ENCODE peak calls at places on chromosome 4, in seven cellular contexts. V is T follicular helper cell, X is adipocyte, D is EL, N is dermis microvascular lymphatic vessel endothelial cell, R is NCI-H2029, M is mammary epithelial cell. E is an unnamed sample.

GRCh38 chr4:151691639-151692442 is 69.0 kb downstream of the GATB start:
- DNase-seq in R (no peak), M (no peak), D (no peak), X (no peak), N (no peak), V (no peak), E (no peak)

GRCh38 chr4:128354205-128354821 is 66.7 kb upstream of the PGRMC2 start:
- DNase-seq in M (peak), D (peak), X (peak), R (peak), V (no peak), N (peak), E (no peak)

GRCh38 chr4:4852591-4853362 is 6.7 kb upstream of the MSX1 start:
- DNase-seq in D (peak), M (peak), V (no peak), X (peak), N (no peak), R (no peak), E (no peak)

GRCh38 chr4:159425749-159426376 is 323.0 kb downstream of the RAPGEF2 start:
- DNase-seq in N (no peak), X (no peak), D (no peak), R (no peak), M (no peak), V (no peak), E (no peak)

GRCh38 chr4:6011686-6012085 is 6.5 kb downstream of the C4orf50 start:
- DNase-seq in V (no peak), N (no peak), D (no peak), M (no peak), X (no peak), R (peak), E (no peak)

GRCh38 chr4:52076731-52077130 is 25.6 kb downstream of the SPATA18 start:
- DNase-seq in M (no peak), D (no peak), R (no peak), V (no peak), N (no peak), X (peak), E (no peak)

GRCh38 chr4:145498430-145498829 is 16.8 kb downstream of the SMAD1 start:
- DNase-seq in V (no peak), R (no peak), M (no peak), X (no peak), D (no peak), N (no peak), E (no peak)

GRCh38 chr4:30619679-30620078 is 100.5 kb upstream of the PCDH7 start:
- DNase-seq in R (no peak), M (no peak), D (no peak), X (no peak), N (no peak), V (no peak), E (no peak)

GRCh38 chr4:123304151-123305021 is 92.2 kb upstream of the SPRY1 start:
- DNase-seq in X (no peak), R (no peak), V (no peak), M (no peak), N (no peak), D (no peak), E (no peak)

GRCh38 chr4:82376109-82376508 is 2.3 kb upstream of the HNRNPD start:
- DNase-seq in D (no peak), X (no peak), N (no peak), V (no peak), M (no peak), R (no peak), E (no peak)

GRCh38 chr4:140249351-140249750 is 95.4 kb upstream of the MAML3 start:
- DNase-seq in M (no peak), D (no peak), R (no peak), V (no peak), N (no peak), X (peak), E (no peak)

GRCh38 chr4:99504804-99505502 is 5.9 kb upstream of the C4orf17 start:
- DNase-seq in V (no peak), M (peak), X (no peak), D (no peak), N (no peak), R (no peak), E (no peak)

GRCh38 chr4:122576261-122577188 is 44.3 kb downstream of the IL21 start:
- DNase-seq in X (peak), D (peak), R (no peak), V (no peak), M (peak), N (peak), E (no peak)

GRCh38 chr4:36385951-36386561 is 104.6 kb downstream of the DTHD1 start:
- DNase-seq in R (no peak), D (no peak), M (no peak), N (no peak), V (peak), X (no peak), E (peak)

GRCh38 chr4:105878668-105879067 is 16.6 kb upstream of the NPNT start:
- DNase-seq in N (no peak), X (no peak), M (no peak), V (no peak), D (no peak), R (no peak), E (no peak)

GRCh38 chr4:83569967-83570366 is 34.1 kb downstream of the GPAT3 start:
- DNase-seq in D (no peak), V (no peak), R (no peak), N (no peak), X (no peak), M (peak), E (no peak)

GRCh38 chr4:73734405-73735070 is 5.8 kb upstream of the CXCL8 start:
- DNase-seq in M (peak), D (peak), V (no peak), X (peak), R (no peak), N (no peak), E (no peak)

GRCh38 chr4:48779095-48779997 is 733 bp downstream of the FRYL start:
- DNase-seq in M (peak), D (peak), N (no peak), X (peak), R (peak), V (peak), E (peak)

GRCh38 chr4:163419074-163419473 is 54.5 kb downstream of the TKTL2 start:
- DNase-seq in R (no peak), V (no peak), D (no peak), X (no peak), M (no peak), N (no peak), E (no peak)

GRCh38 chr4:536351-536972 is 37.5 kb downstream of the PIGG start:
- DNase-seq in X (no peak), M (no peak), N (no peak), V (no peak), D (no peak), R (no peak), E (no peak)

GRCh38 chr4:5824227-5824626 is 68.7 kb downstream of the CRMP1 start:
- DNase-seq in X (no peak), V (no peak), N (no peak), D (no peak), M (no peak), R (no peak), E (no peak)

GRCh38 chr4:165877291-165877690 is 4.3 kb downstream of the TLL1 start:
- DNase-seq in R (no peak), N (peak), X (peak), V (no peak), D (no peak), M (no peak), E (no peak)

GRCh38 chr4:64121803-64122202 is 287.4 kb downstream of the TECRL start:
- DNase-seq in D (no peak), R (no peak), X (no peak), M (no peak), N (no peak), V (no peak), E (no peak)

GRCh38 chr4:142596121-142596520 is 250.0 kb downstream of the INPP4B start:
- DNase-seq in N (no peak), V (no peak), M (no peak), R (no peak), D (no peak), X (no peak), E (no peak)

GRCh38 chr4:37648084-37648817 is 37.9 kb downstream of the RELL1 start:
- DNase-seq in N (no peak), M (peak), X (peak), R (peak), V (no peak), D (peak), E (no peak)

GRCh38 chr4:125313497-125313896 is 1.3 kb upstream of the FAT4 start:
- DNase-seq in R (peak), D (peak), X (peak), N (peak), V (no peak), M (peak), E (no peak)